ENCODE peak calls at places on chromosomes 12 and 14, in nine cellular contexts. One of them, this sample, is unnamed.
A peak's percentile ranks its signal among the peaks of the same experiment; 100 is the strongest.

GRCh38 chr14:100446572-100446971 is 123.4 kb downstream of the SLC25A47 start:
- DNase-seq in right lobe of liver: no peak
- DNase-seq in A549: no peak
- DNase-seq in aorta: no peak
- DNase-seq in H1: peak; percentile 77
- DNase-seq in keratinocyte: no peak
- DNase-seq in hepatocyte: no peak
- DNase-seq in psoas muscle: no peak
- DNase-seq in GM23338: peak; percentile 88
- DNase-seq in this sample: no peak

GRCh38 chr12:104605685-104606084 is 148.9 kb downstream of the CHST11 start:
- DNase-seq in H1: no peak
- DNase-seq in aorta: peak; percentile 92
- DNase-seq in keratinocyte: no peak
- DNase-seq in hepatocyte: no peak
- DNase-seq in right lobe of liver: no peak
- DNase-seq in psoas muscle: peak; percentile 70
- DNase-seq in A549: no peak
- DNase-seq in GM23338: peak; percentile 36
- DNase-seq in this sample: no peak

GRCh38 chr12:27973487-27973890 is 956 bp upstream of the PTHLH start:
- DNase-seq in aorta: no peak
- DNase-seq in hepatocyte: no peak
- DNase-seq in A549: no peak
- DNase-seq in H1: no peak
- DNase-seq in right lobe of liver: no peak
- DNase-seq in keratinocyte: no peak
- DNase-seq in psoas muscle: no peak
- DNase-seq in GM23338: peak; percentile 33
- DNase-seq in this sample: no peak

GRCh38 chr14:97027256-97027999 is 230.2 kb downstream of the VRK1 start:
- DNase-seq in psoas muscle: no peak
- DNase-seq in keratinocyte: no peak
- DNase-seq in GM23338: peak; percentile 48
- DNase-seq in right lobe of liver: no peak
- DNase-seq in aorta: no peak
- DNase-seq in A549: no peak
- DNase-seq in hepatocyte: no peak
- DNase-seq in H1: peak; percentile 50
- DNase-seq in this sample: no peak

GRCh38 chr14:67459336-67459735 is 29.2 kb downstream of the TMEM229B start:
- DNase-seq in hepatocyte: no peak
- DNase-seq in H1: no peak
- DNase-seq in A549: no peak
- DNase-seq in aorta: no peak
- DNase-seq in GM23338: no peak
- DNase-seq in right lobe of liver: no peak
- DNase-seq in psoas muscle: no peak
- DNase-seq in keratinocyte: no peak
- DNase-seq in this sample: no peak

GRCh38 chr14:72686832-72687231 is 207.1 kb downstream of the DPF3 start:
- DNase-seq in psoas muscle: no peak
- DNase-seq in aorta: no peak
- DNase-seq in keratinocyte: no peak
- DNase-seq in A549: no peak
- DNase-seq in right lobe of liver: no peak
- DNase-seq in GM23338: no peak
- DNase-seq in H1: no peak
- DNase-seq in hepatocyte: no peak
- DNase-seq in this sample: no peak

GRCh38 chr12:84856156-84856900 is 56.3 kb downstream of the SLC6A15 start:
- DNase-seq in hepatocyte: no peak
- DNase-seq in psoas muscle: no peak
- DNase-seq in A549: no peak
- DNase-seq in GM23338: no peak
- DNase-seq in H1: no peak
- DNase-seq in keratinocyte: peak; percentile 44
- DNase-seq in aorta: no peak
- DNase-seq in right lobe of liver: no peak
- DNase-seq in this sample: no peak

GRCh38 chr12:47705571-47706425 is at the start of gene RPAP3:
- DNase-seq in H1: peak; percentile 97
- DNase-seq in GM23338: peak; percentile 98
- DNase-seq in hepatocyte: peak; percentile 98
- DNase-seq in psoas muscle: peak; percentile 98
- DNase-seq in aorta: peak; percentile 99
- DNase-seq in keratinocyte: peak; percentile 75
- DNase-seq in A549: peak; percentile 81
- DNase-seq in right lobe of liver: peak; percentile 97
- DNase-seq in this sample: peak; percentile 98

GRCh38 chr12:4814485-4814884 is 94.3 kb downstream of the GALNT8 start:
- DNase-seq in H1: no peak
- DNase-seq in psoas muscle: no peak
- DNase-seq in hepatocyte: no peak
- DNase-seq in GM23338: no peak
- DNase-seq in A549: no peak
- DNase-seq in keratinocyte: no peak
- DNase-seq in right lobe of liver: no peak
- DNase-seq in aorta: no peak
- DNase-seq in this sample: no peak

GRCh38 chr12:103282124-103282523 is 213.6 kb downstream of the C12orf42 start:
- DNase-seq in A549: no peak
- DNase-seq in keratinocyte: no peak
- DNase-seq in aorta: no peak
- DNase-seq in hepatocyte: no peak
- DNase-seq in right lobe of liver: no peak
- DNase-seq in psoas muscle: no peak
- DNase-seq in H1: no peak
- DNase-seq in GM23338: no peak
- DNase-seq in this sample: no peak

GRCh38 chr12:31117203-31118011 is 43.7 kb downstream of the DDX11 start:
- DNase-seq in GM23338: peak; percentile 69
- DNase-seq in aorta: no peak
- DNase-seq in keratinocyte: no peak
- DNase-seq in H1: peak; percentile 85
- DNase-seq in hepatocyte: peak; percentile 76
- DNase-seq in A549: peak; percentile 76
- DNase-seq in psoas muscle: peak; percentile 55
- DNase-seq in right lobe of liver: no peak
- DNase-seq in this sample: peak; percentile 76

GRCh38 chr14:54472291-54472690 is 16.5 kb downstream of the GMFB start:
- DNase-seq in keratinocyte: no peak
- DNase-seq in A549: no peak
- DNase-seq in H1: no peak
- DNase-seq in right lobe of liver: no peak
- DNase-seq in psoas muscle: no peak
- DNase-seq in aorta: no peak
- DNase-seq in hepatocyte: no peak
- DNase-seq in GM23338: no peak
- DNase-seq in this sample: no peak

GRCh38 chr14:96098309-96098998 is 59.3 kb downstream of the C14orf132 start:
- DNase-seq in hepatocyte: peak; percentile 80
- DNase-seq in aorta: no peak
- DNase-seq in A549: peak; percentile 75
- DNase-seq in H1: peak; percentile 75
- DNase-seq in GM23338: peak; percentile 90
- DNase-seq in keratinocyte: no peak
- DNase-seq in right lobe of liver: peak; percentile 81
- DNase-seq in psoas muscle: peak; percentile 40
- DNase-seq in this sample: peak; percentile 61

GRCh38 chr12:113407931-113408585 is 4.4 kb upstream of the SDS start:
- DNase-seq in GM23338: no peak
- DNase-seq in H1: no peak
- DNase-seq in aorta: no peak
- DNase-seq in right lobe of liver: no peak
- DNase-seq in psoas muscle: no peak
- DNase-seq in A549: no peak
- DNase-seq in keratinocyte: no peak
- DNase-seq in hepatocyte: no peak
- DNase-seq in this sample: no peak

GRCh38 chr14:84749191-84749945 is 780.6 kb upstream of the FLRT2 start:
- DNase-seq in hepatocyte: no peak
- DNase-seq in right lobe of liver: no peak
- DNase-seq in A549: no peak
- DNase-seq in psoas muscle: no peak
- DNase-seq in keratinocyte: no peak
- DNase-seq in GM23338: no peak
- DNase-seq in aorta: no peak
- DNase-seq in H1: no peak
- DNase-seq in this sample: no peak

GRCh38 chr14:56648508-56649301 is 69.1 kb downstream of the TMEM260 start:
- DNase-seq in aorta: no peak
- DNase-seq in A549: no peak
- DNase-seq in psoas muscle: no peak
- DNase-seq in right lobe of liver: no peak
- DNase-seq in hepatocyte: no peak
- DNase-seq in GM23338: no peak
- DNase-seq in keratinocyte: no peak
- DNase-seq in H1: no peak
- DNase-seq in this sample: no peak

GRCh38 chr12:6970096-6970527 is 352 bp downstream of the PHB2 start:
- DNase-seq in A549: no peak
- DNase-seq in keratinocyte: no peak
- DNase-seq in H1: no peak
- DNase-seq in hepatocyte: no peak
- DNase-seq in aorta: no peak
- DNase-seq in right lobe of liver: peak; percentile 73
- DNase-seq in GM23338: peak; percentile 61
- DNase-seq in psoas muscle: no peak
- DNase-seq in this sample: no peak

GRCh38 chr14:90837355-90837754 is 21.1 kb upstream of the TTC7B start:
- DNase-seq in keratinocyte: no peak
- DNase-seq in A549: no peak
- DNase-seq in H1: no peak
- DNase-seq in aorta: no peak
- DNase-seq in right lobe of liver: no peak
- DNase-seq in psoas muscle: no peak
- DNase-seq in GM23338: no peak
- DNase-seq in hepatocyte: no peak
- DNase-seq in this sample: no peak

GRCh38 chr14:64682173-64682710 is 22.0 kb upstream of the PLEKHG3 start:
- DNase-seq in right lobe of liver: no peak
- DNase-seq in A549: no peak
- DNase-seq in psoas muscle: peak; percentile 56
- DNase-seq in GM23338: peak; percentile 66
- DNase-seq in aorta: peak; percentile 92
- DNase-seq in H1: peak; percentile 57
- DNase-seq in hepatocyte: peak; percentile 82
- DNase-seq in keratinocyte: no peak
- DNase-seq in this sample: no peak

GRCh38 chr12:64522316-64522715 is 70.4 kb downstream of the TBK1 start:
- DNase-seq in right lobe of liver: no peak
- DNase-seq in A549: no peak
- DNase-seq in psoas muscle: no peak
- DNase-seq in GM23338: no peak
- DNase-seq in keratinocyte: no peak
- DNase-seq in hepatocyte: no peak
- DNase-seq in H1: no peak
- DNase-seq in aorta: no peak
- DNase-seq in this sample: peak; percentile 48

GRCh38 chr12:69846976-69847375 is 21.9 kb downstream of the MYRFL start:
- DNase-seq in keratinocyte: no peak
- DNase-seq in A549: no peak
- DNase-seq in GM23338: no peak
- DNase-seq in psoas muscle: no peak
- DNase-seq in H1: no peak
- DNase-seq in right lobe of liver: no peak
- DNase-seq in hepatocyte: no peak
- DNase-seq in aorta: no peak
- DNase-seq in this sample: no peak
- H3K4me3 ChIP-seq in keratinocyte: no peak overlapping the region
- H3K4me3 ChIP-seq in A549: no peak overlapping the region
- H3K4me3 ChIP-seq in GM23338: no peak overlapping the region
- H3K4me3 ChIP-seq in psoas muscle: no peak overlapping the region
- H3K4me3 ChIP-seq in H1: no peak overlapping the region
- H3K4me3 ChIP-seq in right lobe of liver: no peak overlapping the region
- H3K4me3 ChIP-seq in hepatocyte: no peak overlapping the region
- H3K4me3 ChIP-seq in aorta: no peak overlapping the region
- H3K4me3 ChIP-seq in this sample: no peak overlapping the region

GRCh38 chr12:110686294-110686903 is 2.5 kb downstream of the HVCN1 start:
- DNase-seq in hepatocyte: no peak
- DNase-seq in right lobe of liver: no peak
- DNase-seq in A549: no peak
- DNase-seq in H1: no peak
- DNase-seq in aorta: no peak
- DNase-seq in psoas muscle: no peak
- DNase-seq in GM23338: no peak
- DNase-seq in keratinocyte: no peak
- DNase-seq in this sample: no peak
- H3K4me3 ChIP-seq in hepatocyte: no peak overlapping the region
- H3K4me3 ChIP-seq in right lobe of liver: no peak overlapping the region
- H3K4me3 ChIP-seq in A549: no peak overlapping the region
- H3K4me3 ChIP-seq in H1: no peak overlapping the region
- H3K4me3 ChIP-seq in aorta: no peak overlapping the region
- H3K4me3 ChIP-seq in psoas muscle: no peak overlapping the region
- H3K4me3 ChIP-seq in GM23338: no peak overlapping the region
- H3K4me3 ChIP-seq in keratinocyte: no peak overlapping the region
- H3K4me3 ChIP-seq in this sample: no peak overlapping the region

DNA sequence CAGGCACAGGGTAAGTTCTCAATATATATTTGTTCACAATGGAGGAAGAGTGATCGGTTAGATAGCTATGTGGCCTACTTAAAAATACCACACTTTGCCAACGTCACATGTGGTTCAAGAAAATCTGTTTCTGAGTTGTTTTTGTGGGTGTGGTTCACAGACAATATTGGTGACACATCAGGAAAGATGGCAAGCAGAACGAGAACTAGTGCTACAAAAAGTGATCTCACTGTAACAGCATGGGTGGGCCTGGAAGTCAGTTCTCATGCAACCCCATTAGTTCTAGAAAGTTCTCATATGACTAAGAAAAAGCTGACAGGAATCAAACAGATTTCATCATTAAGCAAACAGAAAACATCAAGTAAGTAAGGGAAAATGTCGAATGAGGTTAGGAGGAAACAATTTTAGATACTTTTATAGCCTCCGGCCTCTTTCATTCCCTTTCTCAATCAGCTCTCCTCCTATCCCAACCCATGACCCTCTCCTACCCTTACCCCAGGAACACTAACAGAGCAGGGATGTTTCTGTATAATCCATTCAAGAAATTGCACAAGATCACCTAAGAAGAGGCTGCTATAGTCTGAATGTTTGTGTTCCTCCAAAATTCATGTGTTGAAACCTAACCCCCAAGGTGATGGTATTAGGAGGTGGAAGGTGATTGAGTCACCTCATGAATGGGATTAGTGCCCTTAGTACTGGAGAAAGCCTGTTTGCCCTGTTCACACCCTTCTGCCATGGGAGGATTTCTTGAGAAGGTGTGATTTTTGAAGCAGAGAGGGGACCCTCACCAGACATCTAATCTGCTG is 15.5 kb upstream of the NTN4 start:
- DNase-seq in right lobe of liver: no peak
- DNase-seq in A549: peak; percentile 89
- DNase-seq in psoas muscle: peak; percentile 30
- DNase-seq in H1: no peak
- DNase-seq in GM23338: no peak
- DNase-seq in aorta: no peak
- DNase-seq in keratinocyte: peak; percentile 76
- DNase-seq in hepatocyte: peak; percentile 37
- DNase-seq in this sample: no peak
- H3K4me3 ChIP-seq in right lobe of liver: no peak overlapping the region
- H3K4me3 ChIP-seq in A549: no peak overlapping the region
- H3K4me3 ChIP-seq in psoas muscle: no peak overlapping the region
- H3K4me3 ChIP-seq in H1: no peak overlapping the region
- H3K4me3 ChIP-seq in GM23338: no peak overlapping the region
- H3K4me3 ChIP-seq in aorta: no peak overlapping the region
- H3K4me3 ChIP-seq in keratinocyte: no peak overlapping the region
- H3K4me3 ChIP-seq in hepatocyte: no peak overlapping the region
- H3K4me3 ChIP-seq in this sample: no peak overlapping the region

GRCh38 chr14:77980475-77981321 is 180.8 kb downstream of the ADCK1 start:
- DNase-seq in H1: peak; percentile 80
- DNase-seq in A549: no peak
- DNase-seq in aorta: no peak
- DNase-seq in keratinocyte: peak; percentile 4
- DNase-seq in psoas muscle: peak; percentile 19
- DNase-seq in hepatocyte: peak; percentile 79
- DNase-seq in GM23338: peak; percentile 71
- DNase-seq in right lobe of liver: peak; percentile 48
- DNase-seq in this sample: no peak
- H3K4me3 ChIP-seq in H1: peak overlapping the region; percentile 62
- H3K4me3 ChIP-seq in A549: peak overlapping the region; percentile 43
- H3K4me3 ChIP-seq in aorta: no peak overlapping the region
- H3K4me3 ChIP-seq in keratinocyte: peak overlapping the region; percentile 37
- H3K4me3 ChIP-seq in psoas muscle: peak overlapping the region; percentile 55
- H3K4me3 ChIP-seq in hepatocyte: peak overlapping the region; percentile 17
- H3K4me3 ChIP-seq in GM23338: peak overlapping the region; percentile 75
- H3K4me3 ChIP-seq in right lobe of liver: peak overlapping the region; percentile 23
- H3K4me3 ChIP-seq in this sample: no peak overlapping the region